ENCODE peak calls at places on chromosomes 1 and 21, in six cellular contexts. Z is AG20443, Y is NCI-H1105, N is lower leg skin, X is DMS153, E is bronchial epithelial cell. W is an unnamed sample.

GRCh38 chr1:87905651-87906050 is 577.0 kb downstream of the LMO4 start:
- DNase-seq in E (no peak), N (no peak), Z (no peak), X (no peak), Y (no peak), W (no peak)

GRCh38 chr1:214453109-214453722 is 98.2 kb downstream of the PTPN14 start:
- DNase-seq in Z (no peak), X (no peak), Y (no peak), N (no peak), E (peak), W (peak)

GRCh38 chr1:7948950-7949349 is 8.3 kb upstream of the TNFRSF9 start:
- DNase-seq in N (no peak), Y (no peak), X (no peak), E (peak), Z (peak), W (peak)

GRCh38 chr1:228413241-228414010 is 3.2 kb downstream of the TRIM17 start:
- DNase-seq in E (no peak), Z (no peak), N (no peak), Y (no peak), X (no peak), W (no peak)

GRCh38 chr1:183575606-183576005 is 14.7 kb downstream of the NCF2 start:
- DNase-seq in Y (no peak), X (no peak), E (no peak), Z (no peak), N (no peak), W (no peak)

GRCh38 chr21:45943630-45944540 is 37.7 kb upstream of the COL6A1 start:
- DNase-seq in Y (no peak), N (no peak), X (no peak), E (no peak), Z (no peak), W (no peak)

GRCh38 chr1:2344744-2345296 is 46.5 kb downstream of the MORN1 start:
- DNase-seq in E (no peak), N (no peak), X (no peak), Z (no peak), Y (no peak), W (no peak)

GRCh38 chr1:24357011-24357410 is 37.9 kb downstream of the GRHL3 start:
- DNase-seq in Y (no peak), E (no peak), N (no peak), Z (no peak), X (no peak), W (no peak)

GRCh38 chr1:35715568-35716002 is 3.1 kb downstream of the C1orf216 start:
- DNase-seq in E (peak), Z (peak), X (peak), N (peak), Y (peak), W (peak)

GRCh38 chr1:231924183-231924582 is 297.6 kb downstream of the DISC1 start:
- DNase-seq in X (peak), N (no peak), Z (no peak), E (no peak), Y (no peak), W (no peak)

GRCh38 chr1:905071-905749 is 18.5 kb upstream of the SAMD11 start:
- DNase-seq in N (no peak), E (no peak), Z (no peak), X (no peak), Y (peak), W (no peak)

GRCh38 chr1:29581256-29581655 is 344.9 kb downstream of the PTPRU start:
- DNase-seq in E (no peak), X (no peak), Z (no peak), N (no peak), Y (no peak), W (no peak)

GRCh38 chr1:53740621-53741105 is 1.7 kb upstream of the GLIS1 start:
- DNase-seq in E (no peak), N (no peak), X (no peak), Z (peak), Y (no peak), W (peak)

GRCh38 chr1:30618335-30618747 is 105.0 kb downstream of the MATN1 start:
- DNase-seq in Z (peak), E (peak), X (no peak), N (no peak), Y (no peak), W (peak)

GRCh38 chr21:21247441-21247840 is 249.2 kb downstream of the NCAM2 start:
- DNase-seq in E (peak), X (no peak), Y (no peak), Z (no peak), N (no peak), W (peak)

W was measured in ELR.